ENCODE peak calls at places on chromosomes 1 and 21, in seven cellular contexts. U is upper lobe of right lung, Q is AG04450, J is lower leg skin, R is cardiac muscle cell, D is esophagus squamous epithelium, V is foreskin fibroblast. X is an unnamed sample.
A peak's percentile ranks its signal among the peaks of the same experiment; 100 is the strongest.

GRCh38 chr1:215543191-215543606 is 23.9 kb upstream of the KCTD3 start:
- DNase-seq in U (no peak), Q (no peak), J (no peak), R (no peak), D (no peak), V (peak; percentile 78), X (no peak)

GRCh38 chr1:56396524-56397067 is 182.8 kb downstream of the PLPP3 start:
- DNase-seq in U (no peak), Q (no peak), J (no peak), R (peak; percentile 22), D (no peak), V (no peak), X (no peak)

GRCh38 chr21:23963454-23963853 is 1643.8 kb downstream of the MRPL39 start:
- DNase-seq in U (no peak), Q (peak; percentile 7), J (no peak), R (no peak), D (no peak), V (no peak), X (no peak)

GRCh38 chr1:110390692-110391232 is at the start of gene SLC16A4:
- DNase-seq in U (no peak), Q (no peak), J (no peak), R (no peak), D (no peak), V (peak; percentile 81), X (peak; percentile 52)

GRCh38 chr1:27602510-27603319 is 1.2 kb downstream of the AHDC1 start:
- DNase-seq in U (peak; percentile 84), Q (no peak), J (peak; percentile 92), R (peak; percentile 58), D (no peak), V (peak; percentile 79), X (no peak)

GRCh38 chr1:218460367-218460766 is 115.2 kb downstream of the TGFB2 start:
- DNase-seq in U (no peak), Q (no peak), J (no peak), R (no peak), D (no peak), V (peak; percentile 61), X (no peak)

GRCh38 chr1:57966751-57967406 is 543.0 kb upstream of the DAB1 start:
- DNase-seq in U (no peak), Q (no peak), J (no peak), R (peak; percentile 88), D (no peak), V (no peak), X (no peak)

GRCh38 chr1:68745006-68745405 is 248.1 kb upstream of the DEPDC1 start:
- DNase-seq in U (no peak), Q (no peak), J (no peak), R (no peak), D (no peak), V (peak; percentile 1), X (no peak)

GRCh38 chr1:226420860-226421259 is 13.0 kb upstream of the PARP1 start:
- DNase-seq in U (no peak), Q (no peak), J (no peak), R (no peak), D (no peak), V (no peak), X (no peak)

GRCh38 chr1:184075040-184076029 is 23.8 kb downstream of the TSEN15 start:
- DNase-seq in U (no peak), Q (no peak), J (no peak), R (peak; percentile 71), D (no peak), V (peak; percentile 79), X (peak; percentile 38)

GRCh38 chr1:151340870-151341754 is 5.9 kb downstream of the RFX5 start:
- DNase-seq in U (no peak), Q (peak; percentile 72), J (no peak), R (peak; percentile 88), D (no peak), V (peak; percentile 90), X (peak; percentile 79)

GRCh38 chr1:56477164-56478111 is 101.9 kb downstream of the PLPP3 start:
- DNase-seq in U (peak; percentile 89), Q (peak; percentile 44), J (peak; percentile 89), R (no peak), D (no peak), V (peak; percentile 69), X (no peak)

GRCh38 chr1:12604114-12604874 is 13.7 kb downstream of the DHRS3 start:
- DNase-seq in U (no peak), Q (peak; percentile 90), J (no peak), R (peak; percentile 85), D (no peak), V (peak; percentile 97), X (peak; percentile 96)

GRCh38 chr1:53573931-53574330 is 114.7 kb downstream of the DMRTB1 start:
- DNase-seq in U (peak; percentile 49), Q (no peak), J (peak; percentile 65), R (no peak), D (no peak), V (no peak), X (no peak)

GRCh38 chr1:185260611-185261010 is 56.4 kb downstream of the IVNS1ABP start:
- DNase-seq in U (no peak), Q (no peak), J (no peak), R (no peak), D (no peak), V (peak; percentile 14), X (no peak)

GRCh38 chr1:42479621-42480020 is 16.5 kb downstream of the CCDC30 start:
- DNase-seq in U (no peak), Q (no peak), J (no peak), R (no peak), D (no peak), V (peak; percentile 6), X (no peak)

GRCh38 chr1:231550448-231550781 is 21.9 kb downstream of the TSNAX start:
- DNase-seq in U (no peak), Q (no peak), J (no peak), R (peak; percentile 43), D (no peak), V (peak; percentile 21), X (no peak)
- TF ChIP-seq CTCF in U (peak; percentile 26), Q (peak; percentile 59), J (no peak), R (peak; percentile 48), D (no peak), V (peak; percentile 37), X (peak; percentile 56)

GRCh38 chr21:31558839-31559367 is 100.6 kb upstream of the SOD1 start:
- DNase-seq in U (peak; percentile 86), Q (peak; percentile 30), J (peak; percentile 96), R (peak; percentile 97), D (peak; percentile 8), V (peak; percentile 80), X (peak; percentile 29)
- H3K4me3 ChIP-seq in U (peak overlapping the region; percentile 62), Q (peak overlapping the region; percentile 36), J (peak overlapping the region; percentile 28), R (peak overlapping the region; percentile 71), D (peak overlapping the region; percentile 57), V (peak overlapping the region; percentile 27), X (peak overlapping the region; percentile 25)

GRCh38 chr1:33168556-33169289 is 13.1 kb downstream of the TRIM62 start:
- DNase-seq in U (no peak), Q (no peak), J (no peak), R (no peak), D (no peak), V (peak; percentile 38), X (no peak)
- TF ChIP-seq CTCF in U (no peak), Q (peak; percentile 30), J (no peak), R (no peak), D (no peak), V (no peak), X (no peak)

DNA sequence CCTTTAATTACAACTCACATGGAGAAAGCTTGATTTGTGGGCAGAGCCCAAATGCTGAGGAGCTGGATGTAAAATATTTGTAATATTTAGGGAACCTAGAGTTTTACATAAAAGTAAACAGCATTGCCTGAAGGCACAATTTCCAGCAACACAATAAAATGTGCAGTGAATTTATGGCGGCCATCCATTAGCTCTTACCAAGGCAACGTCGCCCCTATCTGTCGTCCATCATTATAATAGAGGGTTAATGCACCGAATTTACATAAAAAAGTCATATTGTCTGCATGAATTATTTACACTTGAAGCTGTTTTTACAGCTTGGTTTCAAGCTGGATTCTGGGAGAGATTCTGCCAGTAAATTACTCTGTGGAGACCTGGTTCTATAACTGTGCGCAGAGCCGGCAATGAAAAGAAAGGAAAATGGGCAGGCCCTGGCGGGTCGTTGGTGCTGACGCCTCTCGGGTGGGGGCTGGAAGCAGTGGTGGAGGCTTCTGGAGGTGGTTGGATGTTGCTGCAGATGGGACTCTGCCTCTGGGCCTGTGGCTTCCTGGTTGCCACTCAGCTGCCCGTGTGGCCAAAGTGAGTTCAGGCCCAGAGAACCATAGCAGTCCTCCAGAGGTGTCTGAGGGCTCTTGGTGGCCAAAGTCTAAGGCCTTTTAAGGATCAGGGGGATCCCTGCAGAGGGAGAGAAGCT is 48.9 kb upstream of the POU3F1 start:
- DNase-seq in U (no peak), Q (no peak), J (no peak), R (no peak), D (no peak), V (no peak), X (no peak)
- H3K4me3 ChIP-seq in U (no peak overlapping the region), Q (no peak overlapping the region), J (no peak overlapping the region), R (no peak overlapping the region), D (no peak overlapping the region), V (no peak overlapping the region), X (no peak overlapping the region)

GRCh38 chr1:208997726-208998312 is 585.7 kb upstream of the CAMK1G start:
- DNase-seq in U (no peak), Q (no peak), J (no peak), R (no peak), D (no peak), V (peak; percentile 62), X (peak; percentile 10)
- TF ChIP-seq CTCF in U (peak; percentile 18), Q (peak; percentile 40), J (no peak), R (peak; percentile 50), D (no peak), V (peak; percentile 66), X (peak; percentile 55)

GRCh38 chr21:41926068-41926806 is 27.6 kb downstream of the C2CD2 start:
- DNase-seq in U (no peak), Q (peak; percentile 18), J (no peak), R (no peak), D (no peak), V (peak; percentile 27), X (no peak)

GRCh38 chr21:41924355-41924754 is 29.5 kb downstream of the C2CD2 start:
- DNase-seq in U (no peak), Q (no peak), J (no peak), R (no peak), D (no peak), V (no peak), X (no peak)

GRCh38 chr21:41926807-41927171 is 27.0 kb downstream of the C2CD2 start:
- DNase-seq in U (no peak), Q (no peak), J (no peak), R (no peak), D (no peak), V (no peak), X (no peak)

GRCh38 chr21:41921089-41921819 is 32.6 kb downstream of the C2CD2 start:
- DNase-seq in U (no peak), Q (no peak), J (no peak), R (no peak), D (no peak), V (no peak), X (no peak)

GRCh38 chr21:41923641-41924342 is 30.0 kb downstream of the C2CD2 start:
- DNase-seq in U (no peak), Q (no peak), J (no peak), R (no peak), D (no peak), V (peak; percentile 19), X (no peak)
- H3K4me3 ChIP-seq in U (no peak overlapping the region), Q (no peak overlapping the region), J (no peak overlapping the region), R (no peak overlapping the region), D (no peak overlapping the region), V (no peak overlapping the region), X (no peak overlapping the region)

GRCh38 chr1:162687870-162688269 is 55.6 kb downstream of the DDR2 start:
- DNase-seq in U (no peak), Q (no peak), J (no peak), R (no peak), D (no peak), V (no peak), X (no peak)
- TF ChIP-seq CTCF in U (no peak), Q (no peak), J (no peak), R (no peak), D (no peak), V (no peak), X (no peak)